ENCODE peak calls at places on chromosome 21, in nine cellular contexts. R, G, U, Y, D, E, F, M and K are unnamed samples.

GRCh38 chr21:44347911-44348451 is 5.4 kb upstream of the TRPM2 start:
- DNase-seq in R (peak; percentile 68), G (no peak), U (no peak), Y (peak; percentile 83), D (no peak), E (no peak), F (no peak), M (no peak), K (no peak)

GRCh38 chr21:44473915-44474555 is 18.7 kb downstream of the LRRC3 start:
- DNase-seq in R (no peak), G (no peak), U (no peak), Y (no peak), D (no peak), E (no peak), F (no peak), M (no peak), K (peak; percentile 32)

GRCh38 chr21:45319461-45320211 is 31.9 kb upstream of the POFUT2 start:
- DNase-seq in R (peak; percentile 83), G (no peak), U (peak; percentile 79), Y (no peak), D (peak; percentile 70), E (no peak), F (peak; percentile 95), M (no peak), K (peak; percentile 83)

GRCh38 chr21:45220106-45220505 is 67.6 kb downstream of the POFUT2 start:
- DNase-seq in R (no peak), G (no peak), U (no peak), Y (no peak), D (no peak), E (no peak), F (no peak), M (no peak), K (no peak)

GRCh38 chr21:17340081-17340480 is 172.8 kb upstream of the CXADR start:
- DNase-seq in R (no peak), G (no peak), U (no peak), Y (no peak), D (no peak), E (no peak), F (no peak), M (no peak), K (no peak)

GRCh38 chr21:42093991-42094417 is 22.9 kb downstream of the UMODL1 start:
- DNase-seq in R (peak; percentile 86), G (no peak), U (no peak), Y (no peak), D (no peak), E (peak; percentile 75), F (peak; percentile 90), M (no peak), K (peak; percentile 80)

GRCh38 chr21:40516336-40516735 is 330.6 kb downstream of the DSCAM start:
- DNase-seq in R (no peak), G (no peak), U (peak; percentile 24), Y (no peak), D (peak; percentile 54), E (no peak), F (no peak), M (no peak), K (no peak)

GRCh38 chr21:32826317-32827167 is 55.0 kb upstream of the PAXBP1 start:
- DNase-seq in R (no peak), G (no peak), U (peak; percentile 68), Y (peak; percentile 60), D (no peak), E (no peak), F (peak; percentile 52), M (peak; percentile 7), K (no peak)

GRCh38 chr21:18522181-18522771 is 118.7 kb upstream of the TMPRSS15 start:
- DNase-seq in R (no peak), G (no peak), U (peak; percentile 5), Y (peak; percentile 41), D (no peak), E (no peak), F (no peak), M (no peak), K (no peak)

GRCh38 chr21:38843806-38844479 is 38.2 kb downstream of the ETS2 start:
- DNase-seq in R (no peak), G (no peak), U (no peak), Y (no peak), D (no peak), E (no peak), F (peak; percentile 82), M (no peak), K (no peak)

GRCh38 chr21:43364851-43365424 is 62.0 kb downstream of the SIK1 start:
- DNase-seq in R (no peak), G (peak; percentile 77), U (peak; percentile 29), Y (peak; percentile 91), D (no peak), E (no peak), F (no peak), M (no peak), K (no peak)

GRCh38 chr21:29334717-29335428 is 36.2 kb downstream of the BACH1 start:
- DNase-seq in R (no peak), G (no peak), U (no peak), Y (no peak), D (no peak), E (peak; percentile 67), F (peak; percentile 88), M (no peak), K (no peak)

GRCh38 chr21:38968887-38969543 is 163.3 kb downstream of the ETS2 start:
- DNase-seq in R (no peak), G (no peak), U (no peak), Y (no peak), D (no peak), E (no peak), F (no peak), M (no peak), K (no peak)

GRCh38 chr21:33254766-33255165 is 11.4 kb upstream of the IL10RB start:
- DNase-seq in R (no peak), G (no peak), U (no peak), Y (no peak), D (no peak), E (no peak), F (no peak), M (no peak), K (no peak)

GRCh38 chr21:46150491-46151121 is 4.8 kb downstream of the FTCD start:
- DNase-seq in R (peak; percentile 68), G (no peak), U (no peak), Y (no peak), D (peak; percentile 39), E (no peak), F (no peak), M (no peak), K (peak; percentile 79)

GRCh38 chr21:45957551-45957950 is 24.0 kb upstream of the COL6A1 start:
- DNase-seq in R (no peak), G (no peak), U (no peak), Y (no peak), D (no peak), E (no peak), F (no peak), M (no peak), K (no peak)

GRCh38 chr21:42010507-42011493 is 640 bp upstream of the ZBTB21 start:
- DNase-seq in R (peak; percentile 89), G (no peak), U (peak; percentile 63), Y (peak; percentile 47), D (no peak), E (no peak), F (no peak), M (peak; percentile 38), K (no peak)

GRCh38 chr21:44911384-44912157 is 9.1 kb downstream of the ITGB2 start:
- DNase-seq in R (peak; percentile 93), G (peak; percentile 89), U (no peak), Y (peak; percentile 87), D (peak; percentile 90), E (no peak), F (no peak), M (peak; percentile 63), K (peak; percentile 92)

GRCh38 chr21:42414928-42415769 is 11.4 kb downstream of the UBASH3A start:
- DNase-seq in R (peak; percentile 83), G (peak; percentile 43), U (no peak), Y (no peak), D (no peak), E (no peak), F (peak; percentile 72), M (peak; percentile 90), K (no peak)

GRCh38 chr21:42561742-42562141 is 48.1 kb downstream of the SLC37A1 start:
- DNase-seq in R (peak; percentile 91), G (no peak), U (no peak), Y (peak; percentile 5), D (no peak), E (no peak), F (no peak), M (no peak), K (peak; percentile 65)

GRCh38 chr21:38765056-38765455 is 40.7 kb upstream of the ETS2 start:
- DNase-seq in R (no peak), G (no peak), U (no peak), Y (no peak), D (no peak), E (no peak), F (no peak), M (no peak), K (no peak)

GRCh38 chr21:39073717-39074116 is 109.5 kb downstream of the PSMG1 start:
- DNase-seq in R (no peak), G (no peak), U (no peak), Y (no peak), D (no peak), E (no peak), F (no peak), M (no peak), K (peak; percentile 90)

GRCh38 chr21:29125979-29126378 is 4.5 kb upstream of the MAP3K7CL start:
- DNase-seq in R (no peak), G (no peak), U (no peak), Y (no peak), D (no peak), E (no peak), F (no peak), M (no peak), K (no peak)

GRCh38 chr21:44695641-44696040 is 1.3 kb upstream of the KRTAP10-12 start:
- DNase-seq in R (peak; percentile 11), G (no peak), U (no peak), Y (no peak), D (no peak), E (no peak), F (no peak), M (no peak), K (no peak)

GRCh38 chr21:38574895-38575294 is 76.6 kb upstream of the ERG start:
- DNase-seq in R (no peak), G (no peak), U (peak; percentile 64), Y (no peak), D (no peak), E (no peak), F (no peak), M (no peak), K (no peak)

GRCh38 chr21:42404534-42404933 is 832 bp downstream of the UBASH3A start:
- DNase-seq in R (no peak), G (no peak), U (peak; percentile 24), Y (no peak), D (no peak), E (no peak), F (no peak), M (peak; percentile 37), K (no peak)

GRCh38 chr21:45016491-45017375 is 57.6 kb upstream of the ADARB1 start:
- DNase-seq in R (peak; percentile 69), G (no peak), U (no peak), Y (no peak), D (peak; percentile 37), E (no peak), F (no peak), M (no peak), K (peak; percentile 65)

GRCh38 chr21:34614443-34614692 is 545 bp downstream of the RCAN1 start:
- DNase-seq in R (no peak), G (no peak), U (no peak), Y (no peak), D (no peak), E (no peak), F (no peak), M (no peak), K (no peak)

GRCh38 chr21:34878501-34878900 is 170.6 kb downstream of the RUNX1 start:
- DNase-seq in R (no peak), G (peak; percentile 80), U (no peak), Y (peak; percentile 87), D (no peak), E (no peak), F (no peak), M (no peak), K (no peak)

GRCh38 chr21:41712201-41712600 is 54.7 kb downstream of the RIPK4 start:
- DNase-seq in R (peak; percentile 63), G (no peak), U (peak; percentile 38), Y (no peak), D (no peak), E (no peak), F (no peak), M (no peak), K (peak; percentile 56)

GRCh38 chr21:44407493-44407892 is 47.8 kb upstream of the LRRC3 start:
- DNase-seq in R (no peak), G (no peak), U (no peak), Y (no peak), D (no peak), E (no peak), F (no peak), M (no peak), K (no peak)